ENCODE peak calls at places on chromosome 19, in six cellular contexts. X, C, O, Y, F and P are unnamed samples.

GRCh38 chr19:16244091-16244490 is 46.4 kb downstream of the AP1M1 start:
- DNase-seq in X (peak; percentile 40), C (no peak), O (no peak), Y (no peak), F (no peak), P (no peak)

GRCh38 chr19:55014714-55015113 is 23.4 kb downstream of the GP6 start:
- DNase-seq in X (no peak), C (no peak), O (peak; percentile 22), Y (no peak), F (no peak), P (no peak)

GRCh38 chr19:17259118-17259780 is 5.3 kb downstream of the USHBP1 start:
- DNase-seq in X (peak; percentile 36), C (no peak), O (no peak), Y (no peak), F (no peak), P (no peak)

GRCh38 chr19:41409288-41409687 is 11.7 kb downstream of the BCKDHA start:
- DNase-seq in X (peak; percentile 54), C (peak; percentile 56), O (no peak), Y (no peak), F (no peak), P (peak; percentile 76)

GRCh38 chr19:28577666-28578065 is 635.3 kb downstream of the UQCRFS1 start:
- DNase-seq in X (no peak), C (no peak), O (no peak), Y (no peak), F (no peak), P (no peak)

GRCh38 chr19:47471733-47472457 is at the start of gene SLC8A2:
- DNase-seq in X (peak; percentile 92), C (no peak), O (peak; percentile 64), Y (no peak), F (peak; percentile 90), P (peak; percentile 51)

GRCh38 chr19:15038304-15038703 is 11.0 kb upstream of the CASP14 start:
- DNase-seq in X (no peak), C (no peak), O (no peak), Y (no peak), F (no peak), P (no peak)

GRCh38 chr19:7894612-7895309 is 6.5 kb downstream of the LRRC8E start:
- DNase-seq in X (no peak), C (peak; percentile 80), O (no peak), Y (no peak), F (no peak), P (peak; percentile 73)

GRCh38 chr19:49585023-49585422 is 3.9 kb downstream of the PRRG2 start:
- DNase-seq in X (no peak), C (no peak), O (no peak), Y (no peak), F (no peak), P (no peak)

GRCh38 chr19:57888494-57889231 is at the start of gene ZNF814:
- DNase-seq in X (peak; percentile 91), C (peak; percentile 78), O (peak; percentile 81), Y (peak; percentile 66), F (peak; percentile 84), P (peak; percentile 63)

GRCh38 chr19:42412223-42412622 is 15.0 kb downstream of the LIPE start:
- DNase-seq in X (no peak), C (peak; percentile 30), O (no peak), Y (no peak), F (no peak), P (no peak)

GRCh38 chr19:12095111-12095790 is 30.7 kb downstream of the ZNF844 start:
- DNase-seq in X (peak; percentile 21), C (no peak), O (no peak), Y (no peak), F (no peak), P (no peak)

GRCh38 chr19:23474172-23474571 is 78.9 kb upstream of the ZNF91 start:
- DNase-seq in X (no peak), C (no peak), O (no peak), Y (no peak), F (no peak), P (no peak)

DNA sequence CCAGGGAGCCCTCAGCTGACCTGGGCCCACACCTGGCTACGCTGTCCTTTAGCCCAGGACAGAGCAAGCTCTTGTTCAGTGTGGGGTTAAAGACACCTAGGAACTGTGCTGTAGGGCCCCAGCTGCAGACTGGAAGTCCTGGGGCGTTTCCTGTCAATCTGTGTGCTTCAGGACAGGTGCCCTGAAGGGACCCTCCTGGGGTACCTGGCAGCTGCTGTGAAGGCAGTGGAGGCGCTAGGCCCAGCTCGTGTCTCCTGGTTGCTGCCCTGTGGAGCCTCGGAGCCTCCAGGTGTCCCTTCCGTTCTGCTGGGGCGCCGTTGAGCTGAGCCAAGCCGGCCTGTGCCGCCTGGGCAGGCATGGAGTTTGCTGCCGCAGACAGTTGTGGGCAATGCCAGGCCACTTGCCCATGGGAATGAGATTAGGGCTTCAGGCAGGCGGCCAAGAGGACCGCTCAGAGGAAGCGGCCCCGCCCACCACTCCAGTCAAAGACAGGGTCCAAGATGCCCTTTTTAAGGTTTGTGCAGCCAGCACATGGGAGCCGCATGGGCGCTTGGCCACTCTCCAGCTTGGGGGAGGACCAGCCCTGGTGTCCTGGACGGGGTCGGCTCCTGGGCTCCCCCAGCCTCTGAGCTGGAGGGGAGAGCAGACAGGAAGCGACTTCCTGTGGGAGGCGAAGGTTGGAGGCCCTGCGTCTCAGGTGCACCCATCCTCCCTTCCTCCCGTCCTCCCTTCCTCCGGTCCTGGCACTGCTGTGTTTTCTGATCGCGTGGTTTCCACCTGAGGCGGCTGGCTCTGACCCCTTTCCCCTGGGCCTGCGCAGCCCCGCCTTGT is 4.0 kb downstream of the PTBP1 start:
- DNase-seq in X (peak; percentile 70), C (peak; percentile 88), O (peak; percentile 84), Y (no peak), F (peak; percentile 82), P (peak; percentile 84)
- H3K4me1 ChIP-seq in X (peaks cover 37% of the 10 kb centered on the region), C (peaks cover 61% of the 10 kb centered on the region), O (peaks cover 60% of the 10 kb centered on the region), Y (peaks cover 9% of the 10 kb centered on the region), F (peaks cover 38% of the 10 kb centered on the region), P (peaks cover 65% of the 10 kb centered on the region)

GRCh38 chr19:9435279-9436268 is at the start of gene ZNF266:
- DNase-seq in X (peak; percentile 95), C (peak; percentile 92), O (peak; percentile 89), Y (peak; percentile 88), F (peak; percentile 93), P (peak; percentile 91)
- TF ChIP-seq CTCF in X (peak; percentile 70), C (peak; percentile 71), O (peak; percentile 68), Y (peak; percentile 45), F (peak; percentile 75), P (peak; percentile 80)

DNA sequence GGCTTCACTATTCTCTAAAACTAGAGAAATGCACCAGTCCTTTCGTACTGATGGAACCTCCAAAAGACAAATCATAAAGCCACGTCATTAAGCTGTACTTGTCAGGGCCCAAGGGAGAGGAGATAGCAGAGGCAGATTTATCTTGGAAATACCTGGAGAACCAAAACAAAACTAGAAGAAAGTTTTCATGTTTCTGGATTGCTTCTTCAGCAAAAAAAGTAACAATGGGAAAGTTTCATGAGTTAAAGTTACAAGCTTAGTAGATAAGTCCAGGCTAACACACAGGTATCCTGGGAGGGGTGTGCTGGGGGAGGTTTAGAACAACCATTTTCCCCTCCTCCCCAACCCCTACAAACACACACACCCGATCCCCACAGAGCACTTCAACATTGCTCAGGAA is 21.6 kb downstream of the RANBP3 start:
- DNase-seq in X (no peak), C (no peak), O (no peak), Y (no peak), F (no peak), P (no peak)
- H3K4me1 ChIP-seq in X (peaks cover 94% of the 10 kb centered on the region), C (peaks cover 91% of the 10 kb centered on the region), O (peaks cover 82% of the 10 kb centered on the region), Y (peaks cover 14% of the 10 kb centered on the region), F (peaks cover 23% of the 10 kb centered on the region), P (peaks cover 97% of the 10 kb centered on the region)

DNA sequence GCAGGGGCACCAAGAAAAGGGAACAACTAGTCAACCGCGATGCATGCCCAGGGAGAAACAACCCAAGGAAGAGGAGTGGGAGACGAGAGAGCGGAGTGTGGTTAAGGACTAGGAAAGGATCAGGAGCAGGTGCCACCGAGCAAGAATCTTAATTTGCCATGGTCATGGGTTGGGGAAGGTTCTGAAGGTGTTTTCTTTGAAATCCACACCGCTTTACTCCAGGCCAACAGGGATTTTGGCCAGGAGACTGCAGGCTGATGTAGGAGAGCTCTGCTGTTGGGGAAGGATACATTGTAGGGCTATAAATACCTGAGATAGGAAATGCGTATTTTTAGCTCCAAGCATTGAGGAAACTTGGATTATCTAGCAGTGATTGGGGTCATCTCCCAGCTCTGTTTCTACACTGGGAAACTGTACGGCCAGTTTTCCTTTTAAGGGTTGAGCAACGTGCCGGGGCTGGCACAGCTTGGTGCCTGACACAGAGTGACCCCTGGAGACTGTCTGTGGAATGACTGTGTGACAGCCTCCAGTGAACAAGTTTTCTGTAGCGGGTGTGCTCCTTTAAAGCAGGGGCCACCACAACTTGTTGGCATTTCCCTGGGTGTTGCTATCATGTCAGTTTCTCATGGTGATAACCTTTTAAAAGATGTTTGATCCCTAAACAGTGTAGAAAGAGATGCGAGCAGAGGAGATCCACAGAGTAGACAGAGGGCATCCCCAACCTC is 34.2 kb downstream of the ZNF536 start:
- DNase-seq in X (no peak), C (no peak), O (peak; percentile 33), Y (no peak), F (no peak), P (no peak)
- TF ChIP-seq CTCF in X (no peak), C (no peak), O (peak; percentile 56), Y (peak; percentile 34), F (no peak), P (no peak)

GRCh38 chr19:18418034-18418724 is 1.0 kb upstream of the SSBP4 start:
- DNase-seq in X (no peak), C (peak; percentile 81), O (no peak), Y (peak; percentile 72), F (no peak), P (no peak)
- H3K4me1 ChIP-seq in X (peaks cover 13% of the 10 kb centered on the region), C (peaks cover 77% of the 10 kb centered on the region), O (peaks cover 87% of the 10 kb centered on the region), Y (peaks cover 5% of the 10 kb centered on the region), F (peaks cover 15% of the 10 kb centered on the region), P (peaks cover 85% of the 10 kb centered on the region)

DNA sequence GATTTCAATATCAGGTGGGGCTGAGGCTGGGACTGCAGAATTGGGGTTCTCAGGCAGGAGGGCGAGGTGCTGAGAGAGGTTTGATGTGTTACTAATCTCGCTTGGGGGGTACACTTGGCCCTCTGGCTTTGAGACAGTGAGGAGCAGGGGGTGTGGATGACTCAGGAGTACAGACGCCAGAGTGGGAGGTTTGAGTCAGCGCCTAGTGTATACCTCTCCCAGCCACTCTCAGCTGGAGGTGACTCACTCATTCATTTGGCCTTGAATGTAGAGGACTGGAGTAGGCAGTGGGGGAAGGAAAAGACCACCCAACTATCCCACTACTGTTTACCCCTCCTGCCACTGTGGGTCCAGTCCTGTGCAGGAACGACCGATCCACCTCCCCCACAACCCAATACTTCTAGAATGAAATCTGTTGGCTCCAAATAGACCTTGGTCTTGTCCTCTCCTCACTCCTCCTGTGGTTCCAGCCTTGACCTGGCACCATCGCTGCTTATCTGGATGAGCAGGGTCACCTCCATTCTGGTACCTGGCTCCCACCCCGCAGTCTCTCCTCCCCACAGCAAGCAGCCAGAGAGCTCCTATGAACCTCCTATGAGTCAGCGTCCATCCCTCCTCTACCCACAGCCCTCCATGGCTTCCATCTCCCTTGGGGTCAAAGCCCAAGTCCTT is 20.1 kb upstream of the ZNRF4 start:
- DNase-seq in X (peak; percentile 64), C (no peak), O (no peak), Y (no peak), F (no peak), P (no peak)
- TF ChIP-seq CTCF in X (no peak), C (no peak), O (no peak), Y (no peak), F (no peak), P (no peak)

GRCh38 chr19:3179739-3180293 is 1.2 kb downstream of the S1PR4 start:
- DNase-seq in X (no peak), C (no peak), O (no peak), Y (no peak), F (no peak), P (no peak)
- H3K4me1 ChIP-seq in X (no peaks in the 10 kb centered on the region), C (peaks cover 33% of the 10 kb centered on the region), O (peaks cover 48% of the 10 kb centered on the region), Y (peaks cover 17% of the 10 kb centered on the region), F (no peaks in the 10 kb centered on the region), P (peaks cover 21% of the 10 kb centered on the region)